ENCODE peak calls at places on chromosomes 12 and 14, in four cellular contexts. H, F, P and C are unnamed samples.

GRCh38 chr12:95996034-95996658 is at the start of gene HAL:
- DNase-seq in H (no peak), P (no peak), F (peak), C (no peak)

GRCh38 chr12:69150083-69150795 is 89.1 kb upstream of the CPSF6 start:
- DNase-seq in P (no peak), F (no peak), H (no peak), C (no peak)

GRCh38 chr12:101863971-101864370 is 13.4 kb upstream of the DRAM1 start:
- DNase-seq in P (no peak), H (no peak), F (peak), C (no peak)

GRCh38 chr14:24816011-24816928 is 182.3 kb upstream of the GZMB start:
- DNase-seq in F (peak), H (no peak), P (no peak), C (no peak)

GRCh38 chr12:40017488-40017887 is 88.4 kb downstream of the SLC2A13 start:
- DNase-seq in F (no peak), H (no peak), P (no peak), C (no peak)

GRCh38 chr14:99831915-99832314 is 38.7 kb downstream of the EML1 start:
- DNase-seq in H (no peak), F (no peak), P (no peak), C (no peak)

GRCh38 chr12:66548338-66549049 is 130.4 kb downstream of the GRIP1 start:
- DNase-seq in F (no peak), H (no peak), P (no peak), C (no peak)

GRCh38 chr12:78562358-78563205 is 302.0 kb upstream of the SYT1 start:
- DNase-seq in H (peak), F (peak), P (no peak), C (no peak)

GRCh38 chr12:98738539-98738938 is 93.4 kb downstream of the APAF1 start:
- DNase-seq in H (no peak), F (no peak), P (no peak), C (no peak)

GRCh38 chr12:53198470-53199110 is 8.5 kb downstream of the ITGB7 start:
- DNase-seq in F (no peak), P (no peak), H (no peak), C (no peak)
- TF ChIP-seq CTCF in F (no peak), P (no peak), H (no peak), C (no peak)

GRCh38 chr12:48279601-48280000 is 71.1 kb downstream of the ZNF641 start:
- DNase-seq in P (no peak), F (no peak), H (no peak), C (no peak)

GRCh38 chr12:48280572-48280971 is 70.1 kb downstream of the ZNF641 start:
- DNase-seq in P (no peak), F (no peak), H (no peak), C (no peak)

GRCh38 chr12:48281811-48282210 is 68.9 kb downstream of the ZNF641 start:
- DNase-seq in P (no peak), H (no peak), F (no peak), C (no peak)

GRCh38 chr12:48276621-48277020 is 73.5 kb upstream of the OR10AD1 start:
- DNase-seq in H (no peak), P (no peak), F (no peak), C (no peak)

GRCh38 chr12:48279096-48279495 is 71.6 kb downstream of the ZNF641 start:
- DNase-seq in F (no peak), P (no peak), H (no peak), C (no peak)
- TF ChIP-seq CTCF in F (no peak), P (no peak), H (no peak), C (no peak)

DNA sequence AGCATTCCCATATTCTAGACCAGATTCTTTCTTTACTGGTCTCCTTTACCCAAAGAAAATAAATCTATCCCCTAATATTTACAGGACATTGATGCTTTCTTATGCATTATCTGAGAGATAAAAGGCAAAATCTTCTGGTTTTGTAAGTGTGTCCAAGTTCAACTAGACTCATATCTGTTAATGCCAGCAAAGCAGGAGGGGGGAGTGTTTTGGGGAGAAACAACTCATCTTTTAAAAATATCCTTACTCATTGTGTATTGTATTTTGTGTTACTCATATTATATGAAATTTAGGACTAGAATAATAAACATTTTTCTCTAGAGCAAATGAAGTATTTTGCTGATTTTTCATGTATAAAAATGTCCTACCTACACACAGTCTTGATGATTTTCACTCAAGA is 54.8 kb downstream of the SAMD4A start:
- DNase-seq in F (no peak), P (no peak), H (no peak), C (no peak)
- TF ChIP-seq CTCF in F (no peak), P (no peak), H (no peak), C (no peak)

DNA sequence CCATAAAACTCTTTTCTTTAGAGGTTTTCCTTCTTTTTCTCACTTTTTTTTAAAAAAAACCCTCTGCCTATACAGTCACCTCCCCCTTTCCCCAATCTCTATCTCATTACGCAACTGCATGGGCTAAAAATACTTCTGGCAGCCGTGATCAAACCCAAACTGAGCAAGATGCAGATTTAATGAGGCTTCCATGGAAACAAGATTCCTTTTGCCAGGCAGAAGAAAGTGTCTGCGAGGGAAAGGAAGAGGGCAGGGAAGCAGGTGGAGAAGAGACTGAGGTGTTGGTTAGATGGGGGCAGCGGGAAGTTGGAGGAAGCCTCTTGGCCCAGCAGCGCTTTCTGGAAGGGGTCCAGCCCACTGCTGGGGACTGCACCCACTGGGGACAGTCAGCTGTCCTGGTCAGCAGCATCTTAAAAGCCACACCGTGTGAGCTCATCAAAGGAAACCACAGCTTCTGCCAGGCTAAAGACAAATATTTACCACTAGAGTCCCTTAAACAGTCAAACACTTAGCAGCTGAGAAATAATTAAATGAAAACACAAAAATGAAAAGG is 90.4 kb downstream of the SLC8A3 start:
- DNase-seq in H (no peak), P (no peak), F (peak), C (no peak)
- TF ChIP-seq CTCF in H (no peak), P (no peak), F (no peak), C (no peak)

DNA sequence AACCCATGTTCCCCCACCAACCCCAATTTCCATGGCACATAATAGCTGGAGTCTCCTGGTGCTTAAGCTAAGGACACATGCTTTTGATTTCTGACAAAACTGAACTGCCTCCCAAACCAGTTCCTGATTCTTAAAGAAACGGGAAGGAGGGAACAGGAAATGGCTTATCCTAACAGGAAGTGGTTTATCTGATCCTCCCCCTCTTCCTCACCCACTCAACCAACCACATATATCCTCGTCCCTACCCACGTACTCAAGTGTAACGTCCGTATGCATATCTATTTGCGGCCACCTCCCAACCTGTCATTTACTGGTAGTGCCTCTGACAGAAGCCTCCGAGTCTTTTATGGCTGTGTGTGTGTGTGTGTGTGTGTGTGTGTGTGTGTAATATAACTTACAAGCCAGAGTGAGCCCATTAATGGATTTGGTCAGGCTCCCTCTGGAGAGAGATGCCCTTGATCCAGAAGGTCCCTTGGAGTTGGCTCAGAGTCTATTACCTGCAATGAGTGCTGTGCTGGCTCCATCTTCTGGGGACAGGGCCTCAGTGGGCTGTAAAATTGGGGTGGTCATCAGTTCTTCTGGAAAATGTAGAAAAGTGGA is 7.7 kb downstream of the DAZAP2 start:
- DNase-seq in F (peak), H (no peak), P (no peak), C (no peak)
- TF ChIP-seq CTCF in F (no peak), H (no peak), P (no peak), C (peak)

GRCh38 chr12:7016958-7017571 is 1.2 kb downstream of the LPCAT3 start:
- DNase-seq in H (no peak), P (no peak), F (no peak), C (no peak)

GRCh38 chr12:7018350-7019042 is at the start of gene LPCAT3:
- DNase-seq in P (peak), F (peak), H (peak), C (peak)

GRCh38 chr12:7021956-7022355 is 3.7 kb upstream of the LPCAT3 start:
- DNase-seq in F (no peak), P (no peak), H (peak), C (no peak)

GRCh38 chr12:7017870-7018349 is 366 bp downstream of the LPCAT3 start:
- DNase-seq in F (no peak), P (no peak), H (peak), C (no peak)

DNA sequence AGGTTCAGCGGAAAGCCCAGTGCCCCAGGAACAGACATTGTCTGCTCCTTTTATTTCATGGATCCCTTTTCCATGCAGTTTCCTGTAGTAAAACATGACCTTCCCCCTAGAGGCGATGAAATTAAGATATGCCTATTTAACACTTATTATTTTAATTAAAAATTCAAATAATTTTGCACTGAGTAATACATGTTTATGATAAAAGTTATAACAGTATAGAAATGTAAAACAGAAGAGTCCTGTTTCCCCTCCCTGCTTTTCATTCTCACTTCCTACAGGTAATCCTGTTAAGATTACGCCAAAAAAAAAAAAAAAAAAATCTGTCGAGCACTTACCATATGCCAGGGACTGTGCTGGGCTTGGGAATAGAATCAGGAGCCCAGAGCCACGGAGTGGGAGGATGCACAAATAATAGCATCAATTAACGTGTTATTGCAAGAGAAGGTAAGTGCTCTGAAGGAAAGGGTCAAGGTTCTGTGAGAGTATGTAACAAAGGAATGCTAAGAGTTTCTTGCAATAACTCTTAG is 830 bp upstream of the LPCAT3 start:
- DNase-seq in P (no peak), F (no peak), H (no peak), C (no peak)
- TF ChIP-seq CTCF in P (no peak), F (no peak), H (peak), C (no peak)

GRCh38 chr12:116765271-116765670 is 27.2 kb downstream of the RNFT2 start:
- DNase-seq in H (no peak), F (no peak), P (no peak), C (no peak)

GRCh38 chr12:116760621-116761020 is 22.5 kb downstream of the RNFT2 start:
- DNase-seq in F (no peak), P (no peak), H (no peak), C (no peak)

GRCh38 chr12:116766285-116766684 is 28.2 kb downstream of the RNFT2 start:
- DNase-seq in F (no peak), P (no peak), H (no peak), C (no peak)

GRCh38 chr12:116759783-116760581 is 21.9 kb downstream of the RNFT2 start:
- DNase-seq in F (no peak), P (no peak), H (no peak), C (no peak)

DNA sequence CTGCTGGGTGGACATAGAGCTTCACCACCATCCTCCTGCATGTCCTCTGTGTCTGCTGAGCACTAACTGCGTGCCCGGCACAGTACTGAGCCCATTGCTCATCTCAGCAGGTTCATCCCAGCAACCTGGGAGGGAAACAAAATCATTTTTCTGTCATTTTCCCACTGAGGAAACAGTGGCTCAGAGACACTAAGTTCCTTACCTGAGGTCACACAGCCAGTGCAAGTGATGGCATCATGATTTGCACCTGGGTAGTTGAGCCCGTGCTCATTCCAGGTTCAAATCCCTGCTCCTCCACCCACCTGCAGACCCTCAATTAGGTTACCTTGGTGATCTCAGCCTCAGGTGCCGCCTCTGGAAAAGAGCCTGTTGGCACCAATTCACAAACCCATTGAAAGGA is 23.4 kb downstream of the RNFT2 start:
- DNase-seq in H (no peak), P (no peak), F (no peak), C (no peak)
- TF ChIP-seq CTCF in H (no peak), P (no peak), F (no peak), C (no peak)

GRCh38 chr12:106953352-106954260 is 2.1 kb upstream of the TMEM263 start:
- DNase-seq in H (no peak), F (no peak), P (no peak), C (no peak)

GRCh38 chr12:106957617-106958016 is 1.9 kb downstream of the TMEM263 start:
- DNase-seq in P (no peak), F (no peak), H (no peak), C (no peak)

GRCh38 chr12:106954462-106955376 is 988 bp upstream of the TMEM263 start:
- DNase-seq in H (no peak), P (peak), F (peak), C (no peak)

GRCh38 chr12:106955377-106956047 is at the start of gene TMEM263:
- DNase-seq in P (peak), H (peak), F (peak), C (peak)

GRCh38 chr12:106956048-106956935 is 585 bp downstream of the TMEM263 start:
- DNase-seq in F (peak), H (peak), P (peak), C (peak)
- TF ChIP-seq CTCF in F (no peak), H (peak), P (peak), C (peak)

DNA sequence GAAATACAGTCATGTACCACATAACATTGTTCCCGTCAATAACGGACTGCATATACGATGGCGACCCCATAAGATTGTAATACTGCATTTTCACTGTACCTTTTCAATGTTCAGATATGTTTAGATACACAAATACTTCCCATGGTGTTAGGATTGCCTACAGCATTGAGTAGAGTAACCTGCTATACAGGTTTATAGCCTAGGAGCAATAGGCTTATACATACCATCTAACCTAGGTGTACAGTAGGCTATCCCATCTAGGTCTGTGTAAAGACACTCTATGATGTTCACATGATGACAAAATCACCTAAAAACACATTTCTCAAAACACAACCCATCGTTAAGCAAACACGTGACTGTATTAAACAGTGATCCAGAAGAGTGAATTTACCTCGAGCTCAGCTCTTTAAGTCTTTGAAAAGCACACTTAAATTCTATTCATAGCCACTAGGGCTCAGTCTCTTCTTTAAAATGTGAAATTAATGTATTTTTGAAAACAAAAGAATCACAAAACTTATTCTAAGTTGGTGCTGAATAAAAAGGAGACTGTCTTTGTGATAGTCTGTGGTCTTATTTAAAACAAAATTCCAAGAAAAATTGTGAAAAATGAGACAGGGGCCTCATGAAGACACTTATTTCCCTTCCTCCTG is 239.1 kb upstream of the ARID2 start:
- DNase-seq in F (no peak), H (no peak), P (no peak), C (no peak)
- TF ChIP-seq CTCF in F (no peak), H (no peak), P (no peak), C (no peak)

DNA sequence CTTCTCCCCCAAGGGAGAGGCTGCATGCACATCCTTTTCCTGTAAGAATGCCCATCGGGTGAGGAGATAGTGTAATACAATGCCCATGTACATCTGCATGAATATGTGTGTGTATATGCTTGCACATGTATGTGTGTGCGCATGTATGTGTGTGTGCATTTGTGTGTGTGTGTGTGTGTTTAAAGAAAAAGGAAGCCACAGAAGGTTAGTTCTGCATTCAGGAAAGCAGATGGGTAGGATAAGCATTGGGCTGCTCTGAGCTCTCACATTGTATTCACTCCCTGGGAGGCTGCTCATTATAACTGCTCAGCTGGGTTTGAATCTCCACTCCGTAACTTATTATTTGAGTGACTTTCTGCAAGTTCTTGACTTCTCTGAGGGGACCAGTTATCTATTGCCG is 74.3 kb downstream of the GALNT8 start:
- DNase-seq in H (no peak), F (no peak), P (no peak), C (no peak)
- TF ChIP-seq CTCF in H (no peak), F (no peak), P (no peak), C (no peak)